ENCODE peak calls at places on chromosomes 11 and 22, in four cellular contexts. One of them, this sample, is unnamed.

GRCh38 chr22:19419086-19419463 is 12.5 kb downstream of the HIRA start:
- DNase-seq in activated CD4-positive, alpha-beta T cell treated with anti-CD3 and anti-CD28 coated beads for 36 hours: no peak
- DNase-seq in GM12892: no peak
- DNase-seq in EH: no peak
- DNase-seq in this sample: no peak

GRCh38 chr22:46103181-46103580 is 47.1 kb upstream of the PPARA start:
- DNase-seq in activated CD4-positive, alpha-beta T cell treated with anti-CD3 and anti-CD28 coated beads for 36 hours: no peak
- DNase-seq in GM12892: no peak
- DNase-seq in EH: no peak
- DNase-seq in this sample: no peak

GRCh38 chr22:26367402-26368245 is 61.4 kb upstream of the ASPHD2 start:
- DNase-seq in activated CD4-positive, alpha-beta T cell treated with anti-CD3 and anti-CD28 coated beads for 36 hours: peak; percentile 79
- DNase-seq in GM12892: peak; percentile 34
- DNase-seq in EH: peak; percentile 58
- DNase-seq in this sample: no peak

GRCh38 chr11:19746081-19746480 is 33.4 kb downstream of the NAV2 start:
- DNase-seq in activated CD4-positive, alpha-beta T cell treated with anti-CD3 and anti-CD28 coated beads for 36 hours: no peak
- DNase-seq in GM12892: no peak
- DNase-seq in EH: no peak
- DNase-seq in this sample: no peak

GRCh38 chr11:92048415-92048814 is 176.2 kb upstream of the FAT3 start:
- DNase-seq in activated CD4-positive, alpha-beta T cell treated with anti-CD3 and anti-CD28 coated beads for 36 hours: no peak
- DNase-seq in GM12892: no peak
- DNase-seq in EH: no peak
- DNase-seq in this sample: no peak

GRCh38 chr11:5624489-5625278 is at the start of gene TRIM34:
- DNase-seq in activated CD4-positive, alpha-beta T cell treated with anti-CD3 and anti-CD28 coated beads for 36 hours: peak; percentile 72
- DNase-seq in GM12892: peak; percentile 64
- DNase-seq in EH: peak; percentile 81
- DNase-seq in this sample: peak; percentile 46

GRCh38 chr11:30281476-30282288 is 41.2 kb upstream of the ARL14EP start:
- DNase-seq in activated CD4-positive, alpha-beta T cell treated with anti-CD3 and anti-CD28 coated beads for 36 hours: peak; percentile 7
- DNase-seq in GM12892: no peak
- DNase-seq in EH: no peak
- DNase-seq in this sample: no peak

GRCh38 chr22:43897751-43898261 is 6.0 kb upstream of the PNPLA5 start:
- DNase-seq in activated CD4-positive, alpha-beta T cell treated with anti-CD3 and anti-CD28 coated beads for 36 hours: peak; percentile 41
- DNase-seq in GM12892: no peak
- DNase-seq in EH: peak; percentile 69
- DNase-seq in this sample: no peak

GRCh38 chr11:45654242-45654641 is 11.2 kb downstream of the CHST1 start:
- DNase-seq in activated CD4-positive, alpha-beta T cell treated with anti-CD3 and anti-CD28 coated beads for 36 hours: no peak
- DNase-seq in GM12892: no peak
- DNase-seq in EH: no peak
- DNase-seq in this sample: no peak

GRCh38 chr11:84420261-84420660 is 1134.1 kb upstream of the CCDC90B start:
- DNase-seq in activated CD4-positive, alpha-beta T cell treated with anti-CD3 and anti-CD28 coated beads for 36 hours: no peak
- DNase-seq in GM12892: no peak
- DNase-seq in EH: no peak
- DNase-seq in this sample: no peak

GRCh38 chr11:120344302-120345004 is 8.2 kb downstream of the ARHGEF12 start:
- DNase-seq in activated CD4-positive, alpha-beta T cell treated with anti-CD3 and anti-CD28 coated beads for 36 hours: peak; percentile 58
- DNase-seq in GM12892: peak; percentile 42
- DNase-seq in EH: peak; percentile 71
- DNase-seq in this sample: no peak

GRCh38 chr22:36375071-36375980 is 12.4 kb downstream of the MYH9 start:
- DNase-seq in activated CD4-positive, alpha-beta T cell treated with anti-CD3 and anti-CD28 coated beads for 36 hours: no peak
- DNase-seq in GM12892: no peak
- DNase-seq in EH: no peak
- DNase-seq in this sample: no peak

GRCh38 chr11:64306876-64307622 is 1.7 kb downstream of the ESRRA start:
- DNase-seq in activated CD4-positive, alpha-beta T cell treated with anti-CD3 and anti-CD28 coated beads for 36 hours: no peak
- DNase-seq in GM12892: no peak
- DNase-seq in EH: peak; percentile 29
- DNase-seq in this sample: no peak

GRCh38 chr11:1570896-1571759 is 943 bp downstream of the DUSP8 start:
- DNase-seq in activated CD4-positive, alpha-beta T cell treated with anti-CD3 and anti-CD28 coated beads for 36 hours: peak; percentile 52
- DNase-seq in GM12892: peak; percentile 18
- DNase-seq in EH: peak; percentile 51
- DNase-seq in this sample: no peak

GRCh38 chr22:50278956-50279619 is 8.9 kb upstream of the MAPK11 start:
- DNase-seq in activated CD4-positive, alpha-beta T cell treated with anti-CD3 and anti-CD28 coated beads for 36 hours: no peak
- DNase-seq in GM12892: no peak
- DNase-seq in EH: no peak
- DNase-seq in this sample: no peak